ENCODE peak calls at places on chromosomes 11 and 22, in six cellular contexts. H is HCT116, R is GM12878, U is transverse colon, C is sigmoid colon, J is K562. F is an unnamed sample.

GRCh38 chr11:2877474-2877873 is 8.1 kb downstream of the CDKN1C start:
- DNase-seq in J (no peak), U (no peak), H (no peak), C (no peak), R (no peak), F (no peak)

GRCh38 chr11:63609536-63609935 is 4.7 kb downstream of the PLAAT3 start:
- DNase-seq in C (peak), H (no peak), J (no peak), R (no peak), U (peak), F (peak)

GRCh38 chr11:126637800-126638175 is 282.3 kb downstream of the ST3GAL4 start:
- DNase-seq in J (no peak), H (no peak), C (no peak), U (no peak), R (no peak), F (no peak)

GRCh38 chr11:19919050-19919561 is 206.5 kb downstream of the NAV2 start:
- DNase-seq in U (peak), J (no peak), C (peak), H (no peak), R (no peak), F (no peak)

GRCh38 chr11:117171648-117172051 is 6.9 kb upstream of the SIDT2 start:
- DNase-seq in C (no peak), H (no peak), R (no peak), U (no peak), J (peak), F (peak)

GRCh38 chr11:94445641-94446040 is 44.4 kb upstream of the GPR83 start:
- DNase-seq in U (no peak), R (no peak), H (no peak), J (no peak), C (no peak), F (no peak)

GRCh38 chr11:66548041-66548440 is 1.3 kb downstream of the ACTN3 start:
- DNase-seq in U (no peak), J (no peak), H (no peak), C (no peak), R (no peak), F (no peak)

GRCh38 chr11:61793084-61793828 is 545 bp downstream of the FEN1 start:
- DNase-seq in U (no peak), H (no peak), C (no peak), J (no peak), R (no peak), F (no peak)

GRCh38 chr22:44914026-44914721 is 95.6 kb downstream of the PHF21B start:
- DNase-seq in H (no peak), R (no peak), C (peak), J (no peak), U (no peak), F (peak)

GRCh38 chr11:17929171-17929570 is 83.7 kb downstream of the SERGEF start:
- DNase-seq in U (no peak), C (no peak), H (no peak), R (no peak), J (no peak), F (no peak)

GRCh38 chr11:16403448-16403803 is 47.1 kb upstream of the SOX6 start:
- DNase-seq in J (no peak), H (no peak), R (no peak), C (no peak), U (no peak), F (no peak)

GRCh38 chr11:38323961-38324761 is 1726.1 kb upstream of the RAG2 start:
- DNase-seq in R (no peak), H (no peak), U (no peak), C (no peak), J (no peak), F (no peak)

GRCh38 chr11:16403851-16404250 is 47.5 kb upstream of the SOX6 start:
- DNase-seq in J (no peak), C (no peak), R (no peak), H (no peak), U (no peak), F (no peak)

GRCh38 chr11:120136356-120136755 is 1.6 kb downstream of the TRIM29 start:
- DNase-seq in C (no peak), J (no peak), U (peak), R (no peak), H (no peak), F (peak)

GRCh38 chr11:64122411-64123101 is 43.4 kb downstream of the MACROD1 start:
- DNase-seq in J (no peak), U (no peak), C (no peak), H (no peak), R (no peak), F (no peak)

DNA sequence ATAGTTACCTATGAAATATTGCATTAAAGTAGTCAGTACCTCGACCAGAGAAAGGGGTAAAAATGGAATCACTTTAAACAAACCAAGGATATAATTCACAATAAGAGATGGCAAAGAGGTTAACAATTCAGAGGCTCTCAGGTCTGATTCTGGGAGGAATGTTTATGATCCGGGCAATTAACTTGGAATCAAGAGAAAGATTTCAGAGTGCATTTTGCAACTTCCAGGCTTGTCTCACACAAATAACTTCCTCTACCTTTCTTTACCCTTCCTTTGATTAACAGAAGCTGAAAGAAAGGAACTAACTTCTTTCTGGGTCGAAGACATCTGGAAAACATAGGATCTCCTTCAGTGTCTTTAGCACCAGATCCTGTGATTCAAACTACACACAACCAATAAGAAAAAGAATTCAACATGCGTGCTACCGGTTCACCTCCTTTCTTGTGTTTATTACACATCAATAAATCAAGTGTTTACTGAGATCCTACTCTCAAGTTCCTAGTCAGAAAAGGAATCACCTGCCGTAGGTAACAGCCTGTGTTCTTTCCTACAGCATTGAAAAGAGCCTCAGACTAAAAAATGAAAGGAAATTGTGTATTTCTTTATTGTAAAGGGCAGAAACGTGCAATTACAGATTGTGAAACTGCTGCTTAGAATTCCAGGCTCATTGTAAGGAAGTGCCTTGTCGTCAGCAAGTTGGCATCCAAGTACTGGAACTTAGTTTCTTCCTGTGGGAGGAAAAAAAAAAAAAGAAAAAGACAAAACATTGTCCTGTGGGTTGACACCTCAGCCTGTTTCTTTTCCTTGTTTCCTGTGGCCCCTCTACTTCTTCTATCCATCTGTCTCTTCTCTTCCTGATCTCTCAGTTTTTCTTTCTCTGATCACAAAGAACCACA is 29.5 kb downstream of the CARD18 start:
- DNase-seq in C (no peak), H (no peak), R (no peak), J (no peak), U (peak), F (no peak)
- TF ChIP-seq POLR2AphosphoS5 in C (no peak), H (no peak), R (no peak), J (no peak), U (no peak), F (no peak)

GRCh38 chr11:60783911-60784310 is 1.2 kb upstream of the MS4A10 start:
- DNase-seq in J (no peak), U (no peak), C (no peak), R (no peak), H (no peak), F (no peak)

GRCh38 chr11:60785136-60785535 is at the start of gene MS4A10:
- DNase-seq in J (no peak), R (no peak), H (no peak), C (no peak), U (peak), F (no peak)

GRCh38 chr11:60788401-60789110 is 3.4 kb downstream of the MS4A10 start:
- DNase-seq in C (no peak), H (no peak), R (no peak), U (no peak), J (no peak), F (no peak)

GRCh38 chr11:60786811-60787567 is 1.9 kb downstream of the MS4A10 start:
- DNase-seq in U (peak), R (no peak), C (peak), H (no peak), J (no peak), F (peak)

DNA sequence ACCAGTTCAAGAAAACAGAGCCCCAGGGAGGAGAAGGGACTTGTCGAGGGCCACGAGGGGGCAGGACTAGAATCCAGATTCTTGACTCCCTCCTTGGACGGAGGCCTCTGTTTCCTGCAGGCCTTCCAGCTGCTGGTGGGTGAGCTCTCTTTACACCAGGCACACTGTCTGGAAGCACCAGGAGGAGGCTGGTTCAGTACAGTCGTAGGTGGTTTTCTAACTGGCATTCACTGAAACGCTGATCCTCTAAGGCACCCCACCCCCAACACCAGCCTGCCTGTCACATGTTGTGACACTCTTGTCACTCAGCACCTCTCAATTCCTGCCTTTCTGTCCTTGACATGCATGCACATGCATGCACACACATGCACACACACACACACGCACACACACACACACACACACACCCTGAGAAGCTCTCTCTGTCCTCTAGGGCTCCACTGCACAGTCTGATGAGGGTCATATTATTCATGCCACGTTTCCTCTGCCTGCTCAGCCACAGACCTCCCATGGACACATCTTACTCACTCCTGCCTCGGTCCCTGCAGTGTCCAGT is 751 bp downstream of the MS4A10 start:
- DNase-seq in J (no peak), H (no peak), U (no peak), C (peak), R (no peak), F (peak)
- TF ChIP-seq POLR2A in J (no peak), H (no peak), U (no peak), C (no peak), R (no peak), F (no peak)

DNA sequence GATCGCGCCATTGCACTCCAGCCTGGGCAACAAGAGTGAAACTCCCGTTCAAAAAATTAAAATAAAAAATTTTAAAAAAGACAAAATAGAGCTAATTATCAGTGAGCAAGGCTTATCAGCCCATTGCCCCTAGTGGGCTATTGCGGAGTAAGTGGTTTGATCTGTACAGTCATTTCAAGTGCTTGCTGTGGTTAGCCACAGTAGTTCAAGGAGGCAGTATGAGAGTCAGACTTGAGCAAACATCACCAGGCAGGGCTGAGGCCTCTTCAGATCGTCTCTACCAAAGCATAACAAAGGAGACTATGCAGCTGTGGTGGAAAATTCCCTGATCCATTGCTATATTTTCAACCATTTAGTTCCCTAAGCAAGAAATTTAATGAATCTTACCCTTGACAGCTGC is 4.3 kb upstream of the SBF2 start:
- DNase-seq in J (no peak), U (no peak), R (peak), H (no peak), C (no peak), F (no peak)
- TF ChIP-seq POLR2AphosphoS5 in J (no peak), U (no peak), R (no peak), H (no peak), C (no peak), F (no peak)

DNA sequence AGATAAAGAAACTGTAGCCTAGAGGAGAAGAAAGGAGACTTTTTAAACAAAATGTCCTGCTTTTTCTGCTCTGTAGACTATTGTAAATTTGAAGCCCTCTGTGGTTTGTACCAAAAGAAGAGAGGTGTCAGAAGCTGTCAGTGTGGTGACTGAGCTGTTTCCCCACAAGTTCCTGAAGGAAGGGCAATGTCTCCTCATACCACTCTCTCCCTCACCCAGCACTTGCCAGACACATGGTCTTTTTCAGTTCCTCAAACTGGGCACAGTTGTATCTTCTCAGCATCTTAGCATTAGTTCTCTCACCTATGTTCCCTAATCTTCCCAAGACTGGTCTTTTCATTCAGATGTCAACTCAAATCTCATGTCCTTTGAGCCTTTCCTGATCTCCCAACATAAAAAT is 4.3 kb downstream of the BCO2 start:
- DNase-seq in H (no peak), R (peak), J (no peak), U (no peak), C (no peak), F (no peak)
- TF ChIP-seq POLR2A in H (no peak), R (no peak), J (no peak), U (no peak), C (no peak), F (no peak)

F was measured in suprapubic skin.